ENCODE peak calls at places on chromosomes 6 and 20, in nine cellular contexts. One of them, this sample, is unnamed.

GRCh38 chr6:31651602-31652191 is 764 bp downstream of the BAG6 start:
- DNase-seq in kidney: no peak
- DNase-seq in fibroblast of lung: peak
- DNase-seq in right atrium auricular region: peak
- DNase-seq in psoas muscle: no peak
- DNase-seq in heart right ventricle: no peak
- DNase-seq in spleen: no peak
- DNase-seq in left ventricle myocardium inferior: no peak
- DNase-seq in brain microvascular endothelial cell: peak
- DNase-seq in this sample: no peak

GRCh38 chr20:48928832-48929725 is 7.6 kb downstream of the ARFGEF2 start:
- DNase-seq in heart right ventricle: no peak
- DNase-seq in fibroblast of lung: peak
- DNase-seq in left ventricle myocardium inferior: no peak
- DNase-seq in spleen: no peak
- DNase-seq in right atrium auricular region: no peak
- DNase-seq in psoas muscle: no peak
- DNase-seq in kidney: no peak
- DNase-seq in brain microvascular endothelial cell: no peak
- DNase-seq in this sample: no peak

GRCh38 chr6:128241221-128241620 is 279.2 kb downstream of the PTPRK start:
- DNase-seq in spleen: peak
- DNase-seq in psoas muscle: no peak
- DNase-seq in heart right ventricle: no peak
- DNase-seq in left ventricle myocardium inferior: no peak
- DNase-seq in brain microvascular endothelial cell: no peak
- DNase-seq in fibroblast of lung: no peak
- DNase-seq in right atrium auricular region: no peak
- DNase-seq in kidney: no peak
- DNase-seq in this sample: no peak

GRCh38 chr6:89371849-89372505 is 19.5 kb upstream of the UBE2J1 start:
- DNase-seq in heart right ventricle: peak
- DNase-seq in right atrium auricular region: peak
- DNase-seq in left ventricle myocardium inferior: peak
- DNase-seq in spleen: peak
- DNase-seq in brain microvascular endothelial cell: peak
- DNase-seq in psoas muscle: peak
- DNase-seq in kidney: peak
- DNase-seq in fibroblast of lung: peak
- DNase-seq in this sample: peak

GRCh38 chr20:6588296-6588695 is 179.2 kb upstream of the BMP2 start:
- DNase-seq in left ventricle myocardium inferior: no peak
- DNase-seq in heart right ventricle: peak
- DNase-seq in right atrium auricular region: no peak
- DNase-seq in kidney: no peak
- DNase-seq in brain microvascular endothelial cell: peak
- DNase-seq in psoas muscle: no peak
- DNase-seq in spleen: no peak
- DNase-seq in fibroblast of lung: peak
- DNase-seq in this sample: no peak

GRCh38 chr6:117548797-117549301 is 53.5 kb downstream of the GOPC start:
- DNase-seq in psoas muscle: no peak
- DNase-seq in right atrium auricular region: no peak
- DNase-seq in kidney: no peak
- DNase-seq in fibroblast of lung: peak
- DNase-seq in left ventricle myocardium inferior: no peak
- DNase-seq in heart right ventricle: no peak
- DNase-seq in brain microvascular endothelial cell: no peak
- DNase-seq in spleen: no peak
- DNase-seq in this sample: no peak

GRCh38 chr6:159633196-159633595 is 59.8 kb downstream of the SOD2 start:
- DNase-seq in kidney: no peak
- DNase-seq in right atrium auricular region: no peak
- DNase-seq in left ventricle myocardium inferior: no peak
- DNase-seq in spleen: no peak
- DNase-seq in psoas muscle: no peak
- DNase-seq in fibroblast of lung: peak
- DNase-seq in brain microvascular endothelial cell: peak
- DNase-seq in heart right ventricle: no peak
- DNase-seq in this sample: no peak

GRCh38 chr20:48460681-48461080 is 367.1 kb downstream of the PREX1 start:
- DNase-seq in psoas muscle: no peak
- DNase-seq in spleen: no peak
- DNase-seq in kidney: no peak
- DNase-seq in fibroblast of lung: no peak
- DNase-seq in left ventricle myocardium inferior: no peak
- DNase-seq in heart right ventricle: no peak
- DNase-seq in brain microvascular endothelial cell: no peak
- DNase-seq in right atrium auricular region: no peak
- DNase-seq in this sample: no peak

GRCh38 chr6:129252377-129253071 is 369.6 kb downstream of the LAMA2 start:
- DNase-seq in kidney: no peak
- DNase-seq in psoas muscle: no peak
- DNase-seq in spleen: no peak
- DNase-seq in left ventricle myocardium inferior: no peak
- DNase-seq in heart right ventricle: no peak
- DNase-seq in brain microvascular endothelial cell: no peak
- DNase-seq in fibroblast of lung: peak
- DNase-seq in right atrium auricular region: no peak
- DNase-seq in this sample: no peak

GRCh38 chr6:125793280-125793679 is 2.5 kb downstream of the NCOA7 start:
- DNase-seq in fibroblast of lung: no peak
- DNase-seq in right atrium auricular region: no peak
- DNase-seq in heart right ventricle: no peak
- DNase-seq in kidney: no peak
- DNase-seq in psoas muscle: no peak
- DNase-seq in left ventricle myocardium inferior: no peak
- DNase-seq in brain microvascular endothelial cell: no peak
- DNase-seq in spleen: no peak
- DNase-seq in this sample: no peak

GRCh38 chr6:149864578-149865535 is 698 bp upstream of the LRP11 start:
- DNase-seq in heart right ventricle: no peak
- DNase-seq in left ventricle myocardium inferior: no peak
- DNase-seq in kidney: no peak
- DNase-seq in fibroblast of lung: peak
- DNase-seq in right atrium auricular region: peak
- DNase-seq in psoas muscle: no peak
- DNase-seq in spleen: no peak
- DNase-seq in brain microvascular endothelial cell: peak
- DNase-seq in this sample: no peak

GRCh38 chr6:43968110-43968965 is 158.9 kb downstream of the MRPL14 start:
- DNase-seq in psoas muscle: no peak
- DNase-seq in fibroblast of lung: no peak
- DNase-seq in spleen: no peak
- DNase-seq in left ventricle myocardium inferior: no peak
- DNase-seq in brain microvascular endothelial cell: no peak
- DNase-seq in right atrium auricular region: no peak
- DNase-seq in heart right ventricle: no peak
- DNase-seq in kidney: no peak
- DNase-seq in this sample: no peak

GRCh38 chr6:146898888-146899227 is 300.1 kb downstream of the ADGB start:
- DNase-seq in left ventricle myocardium inferior: no peak
- DNase-seq in right atrium auricular region: no peak
- DNase-seq in spleen: no peak
- DNase-seq in heart right ventricle: no peak
- DNase-seq in fibroblast of lung: no peak
- DNase-seq in kidney: no peak
- DNase-seq in psoas muscle: no peak
- DNase-seq in brain microvascular endothelial cell: no peak
- DNase-seq in this sample: no peak

GRCh38 chr20:9179193-9179802 is 110.4 kb downstream of the PLCB4 start:
- DNase-seq in brain microvascular endothelial cell: peak
- DNase-seq in spleen: no peak
- DNase-seq in left ventricle myocardium inferior: no peak
- DNase-seq in heart right ventricle: no peak
- DNase-seq in right atrium auricular region: no peak
- DNase-seq in kidney: no peak
- DNase-seq in psoas muscle: no peak
- DNase-seq in fibroblast of lung: peak
- DNase-seq in this sample: no peak

GRCh38 chr6:39330476-39330875 is 8.0 kb upstream of the KCNK16 start:
- DNase-seq in kidney: no peak
- DNase-seq in left ventricle myocardium inferior: peak
- DNase-seq in heart right ventricle: no peak
- DNase-seq in spleen: no peak
- DNase-seq in right atrium auricular region: no peak
- DNase-seq in fibroblast of lung: no peak
- DNase-seq in psoas muscle: no peak
- DNase-seq in brain microvascular endothelial cell: no peak
- DNase-seq in this sample: no peak

GRCh38 chr6:166262738-166263515 is 45.3 kb downstream of the PRR18 start:
- DNase-seq in fibroblast of lung: no peak
- DNase-seq in kidney: no peak
- DNase-seq in spleen: no peak
- DNase-seq in left ventricle myocardium inferior: no peak
- DNase-seq in brain microvascular endothelial cell: no peak
- DNase-seq in psoas muscle: no peak
- DNase-seq in right atrium auricular region: peak
- DNase-seq in heart right ventricle: no peak
- DNase-seq in this sample: no peak
- TF ChIP-seq CTCF in fibroblast of lung: no peak
- TF ChIP-seq CTCF in kidney: no peak
- TF ChIP-seq CTCF in spleen: no peak
- TF ChIP-seq CTCF in left ventricle myocardium inferior: no peak
- TF ChIP-seq CTCF in brain microvascular endothelial cell: no peak
- TF ChIP-seq CTCF in psoas muscle: no peak
- TF ChIP-seq CTCF in right atrium auricular region: no peak
- TF ChIP-seq CTCF in heart right ventricle: no peak
- TF ChIP-seq CTCF in this sample: no peak

GRCh38 chr20:56630506-56631317 is 1.6 kb downstream of the TFAP2C start:
- DNase-seq in spleen: no peak
- DNase-seq in left ventricle myocardium inferior: no peak
- DNase-seq in fibroblast of lung: no peak
- DNase-seq in psoas muscle: no peak
- DNase-seq in kidney: peak
- DNase-seq in right atrium auricular region: no peak
- DNase-seq in heart right ventricle: peak
- DNase-seq in brain microvascular endothelial cell: no peak
- DNase-seq in this sample: no peak

GRCh38 chr20:56630086-56630493 is 984 bp downstream of the TFAP2C start:
- DNase-seq in kidney: peak
- DNase-seq in spleen: no peak
- DNase-seq in left ventricle myocardium inferior: no peak
- DNase-seq in fibroblast of lung: no peak
- DNase-seq in brain microvascular endothelial cell: peak
- DNase-seq in heart right ventricle: peak
- DNase-seq in right atrium auricular region: no peak
- DNase-seq in psoas muscle: no peak
- DNase-seq in this sample: peak

GRCh38 chr20:56631318-56631989 is 2.3 kb downstream of the TFAP2C start:
- DNase-seq in brain microvascular endothelial cell: no peak
- DNase-seq in psoas muscle: no peak
- DNase-seq in kidney: peak
- DNase-seq in fibroblast of lung: no peak
- DNase-seq in spleen: no peak
- DNase-seq in heart right ventricle: no peak
- DNase-seq in right atrium auricular region: no peak
- DNase-seq in left ventricle myocardium inferior: no peak
- DNase-seq in this sample: no peak

GRCh38 chr20:56634307-56634706 is 5.2 kb downstream of the TFAP2C start:
- DNase-seq in heart right ventricle: no peak
- DNase-seq in right atrium auricular region: no peak
- DNase-seq in fibroblast of lung: no peak
- DNase-seq in psoas muscle: no peak
- DNase-seq in brain microvascular endothelial cell: no peak
- DNase-seq in spleen: no peak
- DNase-seq in kidney: no peak
- DNase-seq in left ventricle myocardium inferior: no peak
- DNase-seq in this sample: no peak

DNA sequence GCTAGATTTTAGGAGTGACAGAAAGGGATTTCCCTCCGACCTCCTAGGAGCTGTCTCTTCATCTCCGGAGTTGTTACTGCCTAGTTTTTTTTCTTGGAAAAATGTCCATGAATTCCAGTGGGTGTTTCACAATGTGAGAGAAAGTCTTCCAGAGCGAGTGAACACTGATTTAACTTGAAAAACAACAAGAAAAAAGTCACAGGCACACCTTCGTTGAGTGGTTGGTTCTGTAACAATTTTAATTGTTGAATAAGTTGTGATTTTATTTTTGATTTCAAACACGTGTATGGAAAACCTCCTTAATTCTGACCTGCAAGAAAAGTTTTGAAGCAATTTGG is 2.9 kb downstream of the TFAP2C start:
- DNase-seq in kidney: no peak
- DNase-seq in left ventricle myocardium inferior: no peak
- DNase-seq in brain microvascular endothelial cell: no peak
- DNase-seq in fibroblast of lung: no peak
- DNase-seq in spleen: no peak
- DNase-seq in heart right ventricle: no peak
- DNase-seq in psoas muscle: no peak
- DNase-seq in right atrium auricular region: no peak
- DNase-seq in this sample: no peak
- H3K4me3 ChIP-seq in kidney: no peak
- H3K4me3 ChIP-seq in left ventricle myocardium inferior: no peak
- H3K4me3 ChIP-seq in brain microvascular endothelial cell: no peak
- H3K4me3 ChIP-seq in fibroblast of lung: no peak
- H3K4me3 ChIP-seq in spleen: no peak
- H3K4me3 ChIP-seq in heart right ventricle: no peak
- H3K4me3 ChIP-seq in psoas muscle: no peak
- H3K4me3 ChIP-seq in right atrium auricular region: no peak
- H3K4me3 ChIP-seq in this sample: no peak

DNA sequence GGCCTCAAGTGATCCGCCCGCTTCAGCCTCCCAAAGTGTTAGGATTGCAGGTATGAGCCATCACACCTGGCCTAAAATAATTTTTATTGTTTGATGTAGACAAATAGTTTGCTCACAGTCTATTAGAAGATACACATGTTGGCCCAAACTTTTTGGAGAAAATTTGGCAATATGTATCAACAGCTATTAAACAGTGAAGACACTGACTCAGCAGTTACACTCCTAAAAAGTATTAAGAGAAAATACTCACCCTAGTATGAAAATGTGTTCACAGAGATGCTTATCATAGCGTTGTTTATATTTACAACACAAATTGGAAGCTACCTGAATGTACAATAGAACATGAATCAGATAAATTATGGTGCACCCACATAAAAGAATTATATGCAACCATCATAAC is 173.1 kb downstream of the WDR27 start:
- DNase-seq in brain microvascular endothelial cell: no peak
- DNase-seq in heart right ventricle: no peak
- DNase-seq in spleen: no peak
- DNase-seq in left ventricle myocardium inferior: no peak
- DNase-seq in fibroblast of lung: no peak
- DNase-seq in kidney: no peak
- DNase-seq in right atrium auricular region: no peak
- DNase-seq in psoas muscle: no peak
- DNase-seq in this sample: no peak
- H3K27ac ChIP-seq in brain microvascular endothelial cell: no peak
- H3K27ac ChIP-seq in heart right ventricle: no peak
- H3K27ac ChIP-seq in spleen: no peak
- H3K27ac ChIP-seq in left ventricle myocardium inferior: no peak
- H3K27ac ChIP-seq in fibroblast of lung: no peak
- H3K27ac ChIP-seq in kidney: no peak
- H3K27ac ChIP-seq in right atrium auricular region: no peak
- H3K27ac ChIP-seq in psoas muscle: no peak
- H3K27ac ChIP-seq in this sample: no peak

DNA sequence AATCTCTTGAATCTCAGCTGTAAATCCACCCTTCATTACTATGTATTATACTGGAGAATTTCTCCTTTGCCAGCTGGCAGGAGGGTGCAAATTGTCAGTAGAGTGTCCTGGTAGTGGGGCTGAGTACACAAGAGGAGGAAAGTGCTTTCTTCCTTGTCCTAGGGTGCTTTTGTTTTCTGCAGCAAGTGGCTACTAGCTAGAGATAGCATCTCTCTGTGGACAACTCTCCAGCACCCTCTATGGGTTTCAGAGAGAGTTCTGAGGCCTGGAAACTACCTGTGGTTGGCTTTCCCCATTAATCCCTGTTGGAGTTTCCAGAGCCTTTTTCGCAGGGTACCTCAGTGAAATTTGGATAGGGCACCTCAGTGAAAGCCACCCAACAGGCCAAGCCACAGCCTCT is 422.5 kb upstream of the RGS17 start:
- DNase-seq in kidney: no peak
- DNase-seq in heart right ventricle: no peak
- DNase-seq in spleen: no peak
- DNase-seq in right atrium auricular region: no peak
- DNase-seq in brain microvascular endothelial cell: peak
- DNase-seq in left ventricle myocardium inferior: no peak
- DNase-seq in fibroblast of lung: peak
- DNase-seq in psoas muscle: no peak
- DNase-seq in this sample: no peak
- TF ChIP-seq CTCF in kidney: no peak
- TF ChIP-seq CTCF in heart right ventricle: peak
- TF ChIP-seq CTCF in spleen: no peak
- TF ChIP-seq CTCF in right atrium auricular region: no peak
- TF ChIP-seq CTCF in brain microvascular endothelial cell: peak
- TF ChIP-seq CTCF in left ventricle myocardium inferior: peak
- TF ChIP-seq CTCF in fibroblast of lung: peak
- TF ChIP-seq CTCF in psoas muscle: no peak
- TF ChIP-seq CTCF in this sample: no peak

This sample was measured in lower lobe of right lung.